ENCODE peak calls at places on chromosome 7, in five cellular contexts. P, R, C, N and A are unnamed samples.

GRCh38 chr7:138785587-138786437 is 12.0 kb upstream of the TMEM213 start:
- DNase-seq in P (no peak), N (no peak), C (no peak), R (no peak), A (no peak)

GRCh38 chr7:150988230-150989226 is 2.3 kb upstream of the NOS3 start:
- DNase-seq in R (peak), P (no peak), N (no peak), C (peak), A (no peak)

GRCh38 chr7:19919156-19920085 is 146.0 kb upstream of the TMEM196 start:
- DNase-seq in C (no peak), R (no peak), P (no peak), N (no peak), A (no peak)

GRCh38 chr7:156780724-156781455 is 112.1 kb downstream of the LMBR1 start:
- DNase-seq in P (no peak), N (no peak), C (peak), R (no peak), A (no peak)

GRCh38 chr7:141519623-141520022 is 31.6 kb upstream of the AGK start:
- DNase-seq in C (no peak), R (no peak), N (no peak), P (no peak), A (no peak)

GRCh38 chr7:112411186-112411795 is 39.0 kb upstream of the IFRD1 start:
- DNase-seq in P (no peak), C (peak), N (no peak), R (no peak), A (no peak)

GRCh38 chr7:131381069-131381838 is 53.6 kb downstream of the MKLN1 start:
- DNase-seq in C (no peak), R (no peak), P (no peak), N (no peak), A (no peak)

GRCh38 chr7:25288536-25289283 is 60.4 kb upstream of the NPVF start:
- DNase-seq in P (no peak), C (no peak), R (no peak), N (no peak), A (no peak)

GRCh38 chr7:105651798-105652197 is 70.5 kb upstream of the EFCAB10 start:
- DNase-seq in C (no peak), P (no peak), R (no peak), N (no peak), A (no peak)

GRCh38 chr7:43041105-43041504 is 71.3 kb upstream of the HECW1 start:
- DNase-seq in P (no peak), R (no peak), C (no peak), N (no peak), A (no peak)

GRCh38 chr7:136555933-136556332 is 312.5 kb upstream of the CHRM2 start:
- DNase-seq in N (no peak), P (no peak), R (no peak), C (no peak), A (no peak)

GRCh38 chr7:45076946-45077345 is 11.8 kb downstream of the NACAD start:
- DNase-seq in N (no peak), P (no peak), R (no peak), C (no peak), A (no peak)

GRCh38 chr7:80869385-80869784 is 49.5 kb downstream of the SEMA3C start:
- DNase-seq in N (no peak), R (no peak), C (no peak), P (no peak), A (no peak)

GRCh38 chr7:81627565-81628287 is 142.1 kb downstream of the HGF start:
- DNase-seq in N (no peak), R (no peak), C (no peak), P (no peak), A (peak)

GRCh38 chr7:51251292-51251691 is 65.3 kb downstream of the COBL start:
- DNase-seq in C (no peak), P (no peak), R (no peak), N (no peak), A (no peak)

GRCh38 chr7:112437038-112437437 is 13.2 kb upstream of the IFRD1 start:
- DNase-seq in R (no peak), C (no peak), P (no peak), N (no peak), A (no peak)

GRCh38 chr7:157792241-157792950 is 455.6 kb downstream of the DNAJB6 start:
- DNase-seq in C (no peak), P (no peak), R (no peak), N (no peak), A (no peak)

GRCh38 chr7:19508821-19509220 is 200.0 kb downstream of the POLR1F start:
- DNase-seq in R (no peak), C (no peak), N (no peak), P (no peak), A (no peak)